ENCODE peak calls at places on chromosomes 6 and 20, in nine cellular contexts. X is activated naive CD4-positive, alpha-beta T cell treated with anti-CD3 and anti-CD28 coated beads for 36 hours; W is activated CD8-positive, alpha-beta T cell treated with anti-CD3 and anti-CD28 coated beads for 36 hours; B is colonic mucosa; N is stimulated activated CD8-positive, alpha-beta memory T cell treated with anti-CD3 and anti-CD28 coated beads, Interleukin-15, amount 100 ng/mL, for 24 hours; L is anterior cingulate cortex; M is amygdala; O is NCI-H2171; Q is kidney epithelial cell. V is an unnamed sample.

GRCh38 chr6:151038616-151039015 is 173.1 kb downstream of the MTHFD1L start:
- DNase-seq in X (no peak), W (no peak), B (no peak), N (no peak), L (no peak), M (no peak), O (no peak), Q (no peak), V (no peak)

GRCh38 chr6:157487110-157487773 is 106.3 kb downstream of the ZDHHC14 start:
- DNase-seq in X (no peak), W (no peak), B (peak), N (no peak), L (no peak), M (no peak), O (no peak), Q (no peak), V (no peak)

GRCh38 chr20:62622178-62622876 is 20.0 kb upstream of the SLCO4A1 start:
- DNase-seq in X (no peak), W (no peak), B (no peak), N (no peak), L (no peak), M (no peak), O (no peak), Q (no peak), V (no peak)

GRCh38 chr20:49483018-49483705 is 694 bp upstream of the KCNB1 start:
- DNase-seq in X (no peak), W (no peak), B (no peak), N (no peak), L (no peak), M (no peak), O (no peak), Q (no peak), V (no peak)

GRCh38 chr20:15742627-15743026 is 830.6 kb downstream of the KIF16B start:
- DNase-seq in X (no peak), W (no peak), B (no peak), N (no peak), L (no peak), M (no peak), O (no peak), Q (no peak), V (no peak)

GRCh38 chr6:118146584-118146983 is 239.5 kb downstream of the SLC35F1 start:
- DNase-seq in X (no peak), W (no peak), B (no peak), N (no peak), L (no peak), M (no peak), O (no peak), Q (no peak), V (no peak)

GRCh38 chr6:142886431-142887170 is 58.4 kb downstream of the HIVEP2 start:
- DNase-seq in X (no peak), W (no peak), B (no peak), N (no peak), L (no peak), M (no peak), O (no peak), Q (no peak), V (peak)

GRCh38 chr6:2188397-2188796 is 57.0 kb downstream of the GMDS start:
- DNase-seq in X (no peak), W (no peak), B (no peak), N (no peak), L (no peak), M (no peak), O (no peak), Q (no peak), V (no peak)

GRCh38 chr6:89952361-89952680 is 58.1 kb downstream of the GJA10 start:
- DNase-seq in X (no peak), W (peak), B (no peak), N (no peak), L (no peak), M (no peak), O (no peak), Q (no peak), V (no peak)

GRCh38 chr6:45052325-45052724 is 275.8 kb upstream of the RUNX2 start:
- DNase-seq in X (no peak), W (no peak), B (no peak), N (no peak), L (no peak), M (no peak), O (no peak), Q (no peak), V (no peak)

GRCh38 chr20:13800728-13801134 is 15.9 kb downstream of the NDUFAF5 start:
- DNase-seq in X (no peak), W (no peak), B (peak), N (no peak), L (peak), M (peak), O (peak), Q (peak), V (no peak)